ENCODE peak calls at places on chromosomes 11 and 22, in six cellular contexts. K, X, N, E, V and B are unnamed samples. For H3K4me1, the result is how much of the 10 kb centered on the place peaks cover.

GRCh38 chr22:23652711-23653110 is 20.6 kb upstream of the DRICH1 start:
- DNase-seq in X (no peak), V (no peak), K (no peak), E (no peak), N (no peak), B (no peak)

GRCh38 chr11:103418014-103418413 is 308.8 kb downstream of the DYNC2H1 start:
- DNase-seq in V (no peak), K (no peak), X (no peak), N (no peak), E (no peak), B (no peak)

GRCh38 chr22:49368976-49369725 is 458.5 kb downstream of the BRD1 start:
- DNase-seq in K (no peak), N (no peak), V (no peak), X (no peak), E (no peak), B (peak)

GRCh38 chr11:20966489-20966888 is 297.1 kb downstream of the NELL1 start:
- DNase-seq in V (no peak), N (no peak), K (no peak), E (no peak), X (no peak), B (no peak)

GRCh38 chr11:113168804-113169342 is 145.5 kb upstream of the TTC12 start:
- DNase-seq in N (no peak), K (no peak), X (no peak), V (no peak), E (no peak), B (no peak)

GRCh38 chr22:32964411-32965057 is 93.6 kb downstream of the SYN3 start:
- DNase-seq in K (no peak), X (no peak), E (no peak), N (no peak), V (no peak), B (no peak)

GRCh38 chr11:95688501-95689222 is 100.9 kb downstream of the FAM76B start:
- DNase-seq in K (no peak), V (no peak), X (no peak), N (no peak), E (no peak), B (no peak)

GRCh38 chr22:22037740-22038139 is 55.2 kb upstream of the TOP3B start:
- DNase-seq in V (peak), X (no peak), E (no peak), N (no peak), K (no peak), B (no peak)

GRCh38 chr11:41665633-41666032 is 206.2 kb upstream of the LRRC4C start:
- DNase-seq in X (no peak), V (no peak), K (no peak), E (no peak), N (no peak), B (no peak)

GRCh38 chr11:134678744-134679143 is 266.7 kb upstream of the B3GAT1 start:
- DNase-seq in X (no peak), E (no peak), N (no peak), K (no peak), V (no peak), B (peak)

GRCh38 chr11:69518081-69518950 is 36.9 kb downstream of the LINC01488 start:
- DNase-seq in V (peak), E (no peak), N (no peak), X (no peak), K (no peak), B (no peak)

GRCh38 chr11:71931245-71931602 is 2.4 kb downstream of the RNF121 start:
- DNase-seq in E (no peak), K (no peak), N (no peak), X (no peak), V (peak), B (no peak)

GRCh38 chr11:45654242-45654641 is 11.2 kb downstream of the CHST1 start:
- DNase-seq in K (no peak), E (no peak), V (no peak), N (no peak), X (no peak), B (no peak)

GRCh38 chr22:41229215-41229614 is 11.5 kb downstream of the CHADL start:
- DNase-seq in K (no peak), N (no peak), X (no peak), V (no peak), E (no peak), B (no peak)

GRCh38 chr11:100562102-100562501 is 125.0 kb upstream of the ARHGAP42 start:
- DNase-seq in X (no peak), E (peak), V (peak), N (no peak), K (no peak), B (no peak)

GRCh38 chr11:132114185-132114584 is 743.8 kb downstream of the NTM start:
- DNase-seq in E (no peak), X (no peak), K (no peak), V (no peak), N (no peak), B (no peak)

GRCh38 chr11:95544095-95544795 is 245.3 kb downstream of the FAM76B start:
- DNase-seq in V (peak), N (no peak), X (no peak), E (no peak), K (no peak), B (no peak)

GRCh38 chr11:44837650-44838049 is 110.9 kb downstream of the TSPAN18 start:
- DNase-seq in N (no peak), X (no peak), E (no peak), V (peak), K (no peak), B (no peak)

GRCh38 chr22:28203286-28203685 is 284.2 kb upstream of the PITPNB start:
- DNase-seq in K (no peak), E (no peak), N (no peak), X (no peak), V (no peak), B (no peak)

GRCh38 chr11:20353829-20354434 is 9.6 kb upstream of the HTATIP2 start:
- DNase-seq in K (peak), E (no peak), X (peak), V (peak), N (no peak), B (no peak)

GRCh38 chr22:35726933-35727332 is 9.3 kb downstream of the APOL5 start:
- DNase-seq in E (no peak), V (no peak), N (no peak), X (no peak), K (peak), B (no peak)

GRCh38 chr11:118012083-118012669 is 26.0 kb downstream of the IL10RA start:
- DNase-seq in K (peak), V (peak), E (no peak), N (no peak), X (no peak), B (no peak)

GRCh38 chr22:25656724-25657123 is 85.3 kb upstream of the MYO18B start:
- DNase-seq in V (no peak), E (no peak), X (no peak), K (peak), N (no peak), B (no peak)

GRCh38 chr11:7591107-7591894 is 77.5 kb downstream of the PPFIBP2 start:
- DNase-seq in X (no peak), N (no peak), V (no peak), E (no peak), K (no peak), B (no peak)

GRCh38 chr11:119116235-119116594 is 5.2 kb upstream of the HINFP start:
- DNase-seq in E (no peak), X (no peak), N (no peak), K (no peak), V (no peak), B (no peak)

GRCh38 chr11:38323961-38324761 is 1726.1 kb upstream of the RAG2 start:
- DNase-seq in N (no peak), V (no peak), X (no peak), K (no peak), E (no peak), B (no peak)

GRCh38 chr11:13965337-13965736 is 2.8 kb downstream of the SPON1 start:
- DNase-seq in K (no peak), N (no peak), E (no peak), X (no peak), V (no peak), B (no peak)

GRCh38 chr11:124922831-124923230 is 3.8 kb downstream of the HEPN1 start:
- DNase-seq in X (no peak), K (no peak), E (no peak), V (no peak), N (no peak), B (no peak)

GRCh38 chr11:101914349-101914736 is 467 bp upstream of the CEP126 start:
- DNase-seq in X (no peak), N (no peak), E (peak), V (peak), K (no peak), B (no peak)

GRCh38 chr11:89477175-89477574 is 14.0 kb downstream of the NOX4 start:
- DNase-seq in N (no peak), X (no peak), K (no peak), V (no peak), E (no peak), B (no peak)

GRCh38 chr11:121652982-121653381 is 200.2 kb upstream of the SORL1-AS1 start:
- DNase-seq in K (peak), E (no peak), V (peak), N (no peak), X (no peak), B (no peak)

GRCh38 chr11:44308256-44308922 is 1.6 kb downstream of the ALX4 start:
- DNase-seq in E (no peak), X (no peak), V (peak), N (no peak), K (no peak), B (no peak)

GRCh38 chr11:131674051-131674755 is 303.8 kb downstream of the NTM start:
- DNase-seq in X (no peak), V (peak), K (peak), N (peak), E (no peak), B (peak)

GRCh38 chr11:19606856-19607655 is 105.6 kb upstream of the NAV2 start:
- DNase-seq in K (no peak), N (no peak), X (no peak), E (no peak), V (no peak), B (no peak)

GRCh38 chr11:5452712-5453111 is 3.6 kb downstream of the OR51I2 start:
- DNase-seq in N (no peak), E (no peak), V (no peak), K (no peak), X (no peak), B (no peak)

GRCh38 chr22:37182101-37182948 is 5.7 kb downstream of the C1QTNF6 start:
- DNase-seq in N (peak), V (no peak), E (no peak), K (no peak), X (no peak), B (no peak)

GRCh38 chr22:24175160-24175808 is 6.0 kb upstream of the SUSD2 start:
- DNase-seq in N (peak), K (peak), X (peak), E (peak), V (peak), B (peak)

GRCh38 chr22:40407021-40407761 is 36.8 kb downstream of the SGSM3 start:
- DNase-seq in X (no peak), N (no peak), K (no peak), V (no peak), E (no peak), B (no peak)

GRCh38 chr22:18075101-18075730 is 2.6 kb upstream of the PEX26 start:
- DNase-seq in V (no peak), N (no peak), K (peak), X (no peak), E (no peak), B (no peak)

GRCh38 chr22:18078329-18079041 is 695 bp downstream of the PEX26 start:
- DNase-seq in N (no peak), E (no peak), V (peak), K (peak), X (peak), B (no peak)

GRCh38 chr22:18077639-18078328 is at the start of gene PEX26:
- DNase-seq in K (peak), X (peak), N (peak), E (peak), V (peak), B (peak)

GRCh38 chr22:18077087-18077638 is 627 bp upstream of the PEX26 start:
- DNase-seq in V (no peak), K (no peak), E (no peak), N (no peak), X (no peak), B (no peak)

DNA sequence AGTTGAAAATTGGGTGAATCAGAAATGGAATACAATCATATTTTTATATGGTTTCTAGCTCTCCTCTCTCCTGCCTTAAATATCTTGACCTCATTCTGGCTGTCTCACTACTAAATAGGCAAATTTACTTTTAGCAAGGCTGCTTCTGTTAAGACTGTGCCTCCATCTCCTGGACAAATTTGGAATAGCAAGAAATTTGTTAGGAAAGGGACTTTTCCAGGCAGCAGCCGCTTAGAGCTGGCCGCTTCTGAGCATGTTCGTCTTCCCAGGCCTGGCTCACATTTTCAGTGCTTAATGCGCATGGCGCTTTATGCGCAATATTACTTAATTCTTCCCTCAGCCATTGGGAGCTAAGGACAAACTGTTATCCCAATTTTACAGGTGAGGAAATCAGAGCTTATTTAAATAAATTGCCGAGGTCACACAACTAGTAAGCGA is 1.7 kb upstream of the PEX26 start:
- DNase-seq in K (peak), X (peak), N (no peak), V (peak), E (peak), B (peak)
- H3K4me3 ChIP-seq in K (peak), X (no peak), N (peak), V (peak), E (no peak), B (no peak)

GRCh38 chr11:64892411-64892831 is 14.0 kb upstream of the EHD1 start:
- DNase-seq in X (no peak), E (no peak), N (peak), V (no peak), K (no peak), B (no peak)
- H3K4me1 ChIP-seq in X (under half), E (under half), N (half or more), V (under half), K (under half), B (under half)

DNA sequence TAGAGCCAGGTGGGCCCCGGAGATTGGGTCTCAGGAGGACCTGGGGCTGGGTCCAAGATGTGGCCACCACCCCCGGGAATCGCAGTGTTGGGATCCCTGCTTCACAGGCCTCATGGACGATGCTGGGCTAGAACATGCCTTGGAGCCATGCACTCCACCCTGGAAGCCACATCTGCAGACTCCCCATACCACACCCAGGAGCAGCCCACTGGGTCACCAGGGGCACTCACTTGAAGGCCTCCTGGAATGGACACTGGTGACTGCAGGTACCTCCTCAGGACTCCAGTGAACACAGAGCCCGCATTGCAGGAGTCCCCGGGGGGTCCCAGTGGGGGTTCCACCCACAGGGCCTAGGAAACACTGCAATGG is 25.0 kb downstream of the RTN4R start:
- DNase-seq in V (no peak), K (no peak), X (no peak), N (no peak), E (no peak), B (no peak)
- H3K4me3 ChIP-seq in V (no peak), K (no peak), X (peak), N (peak), E (no peak), B (no peak)

GRCh38 chr11:130476922-130477491 is 28.6 kb downstream of the ADAMTS15 start:
- DNase-seq in X (no peak), N (no peak), E (no peak), V (no peak), K (no peak), B (no peak)
- H3K4me1 ChIP-seq in X (under half), N (half or more), E (under half), V (half or more), K (under half), B (under half)

GRCh38 chr11:811446-812245 is 1.9 kb downstream of the RPLP2 start:
- DNase-seq in V (peak), E (no peak), K (no peak), X (no peak), N (no peak), B (no peak)
- H3K4me3 ChIP-seq in V (peak), E (no peak), K (peak), X (no peak), N (peak), B (no peak)

GRCh38 chr11:12162652-12163051 is 52.3 kb downstream of the MICAL2 start:
- DNase-seq in X (no peak), E (no peak), V (no peak), K (no peak), N (no peak), B (no peak)
- H3K4me1 ChIP-seq in X (under half), E (under half), V (under half), K (under half), N (half or more), B (under half)

DNA sequence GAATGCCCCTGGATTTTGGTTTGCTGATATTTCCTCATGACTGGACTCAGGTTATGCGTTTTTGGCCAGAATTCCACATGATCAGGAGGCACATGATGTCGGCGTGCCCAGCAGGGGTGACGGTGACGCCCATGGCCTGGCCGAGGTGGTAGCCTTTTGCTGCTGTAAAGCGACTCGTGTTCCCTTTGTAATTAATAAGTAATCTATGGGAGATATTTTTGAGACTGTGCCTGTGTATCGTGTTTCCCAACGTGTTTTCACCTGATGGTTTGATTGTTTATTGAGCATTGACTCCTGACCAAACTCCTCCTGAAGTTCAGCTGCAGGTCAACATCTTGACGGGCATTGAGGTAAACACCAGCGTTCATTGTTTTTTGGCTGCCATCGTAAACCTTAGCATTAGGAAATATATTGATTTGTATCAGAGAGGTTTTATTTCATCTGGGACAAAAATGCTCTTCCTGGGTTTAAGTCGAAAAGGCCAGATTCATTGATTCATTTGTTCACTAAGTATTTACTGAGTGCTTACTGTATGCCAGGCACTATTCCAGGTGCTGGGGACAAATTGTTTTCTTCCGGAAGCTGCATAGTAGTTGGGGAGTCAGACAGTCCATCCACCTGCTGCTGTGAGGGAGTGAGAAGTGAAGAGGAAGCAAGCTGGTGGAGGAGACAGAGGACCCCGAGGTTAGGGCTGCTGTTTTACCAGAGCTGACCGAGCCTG is 23.6 kb downstream of the DCPS start:
- DNase-seq in N (no peak), V (no peak), E (no peak), X (no peak), K (no peak), B (no peak)
- H3K4me3 ChIP-seq in N (no peak), V (no peak), E (no peak), X (no peak), K (no peak), B (no peak)

GRCh38 chr11:35143509-35144102 is 4.6 kb downstream of the CD44 start:
- DNase-seq in N (no peak), K (no peak), V (peak), E (no peak), X (no peak), B (no peak)
- H3K4me1 ChIP-seq in N (under half), K (under half), V (half or more), E (under half), X (half or more), B (under half)

GRCh38 chr11:76798656-76799055 is 15.5 kb downstream of the TSKU start:
- DNase-seq in N (no peak), E (no peak), X (no peak), V (no peak), K (no peak), B (no peak)
- H3K4me3 ChIP-seq in N (peak), E (peak), X (peak), V (peak), K (no peak), B (no peak)

DNA sequence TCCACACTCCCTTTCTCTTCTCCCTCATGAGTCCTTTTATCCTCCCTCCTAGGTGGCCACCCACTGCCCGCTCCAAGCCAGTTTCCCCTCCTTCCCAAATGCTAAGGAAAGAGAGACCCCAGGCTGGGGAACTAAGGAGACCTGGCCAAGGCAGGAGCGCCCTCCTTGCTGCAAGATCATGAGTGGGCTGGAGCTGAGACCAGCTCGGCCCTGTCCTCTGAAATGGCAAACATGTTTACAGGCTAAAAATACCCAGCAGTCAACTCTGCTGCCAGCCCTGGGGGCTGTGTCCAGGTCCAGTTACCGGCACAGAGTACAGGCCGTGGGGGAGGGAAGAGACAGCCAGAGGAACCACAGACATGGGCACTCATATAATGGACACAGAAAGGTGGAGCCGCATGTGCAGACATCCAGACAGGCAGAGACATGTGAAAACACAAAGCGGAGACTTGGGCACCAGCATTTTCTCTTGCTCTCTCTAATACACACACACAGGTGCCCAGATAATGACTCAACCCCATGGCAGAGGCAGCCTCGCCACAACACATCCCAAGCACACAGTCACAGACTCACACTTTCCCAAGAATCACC is 1.2 kb upstream of the AHNAK start:
- DNase-seq in X (no peak), N (peak), K (no peak), V (no peak), E (peak), B (no peak)
- H3K4me1 ChIP-seq in X (half or more), N (half or more), K (under half), V (under half), E (under half), B (under half)